ENCODE peak calls at places on chromosomes 2 and 18, in four cellular contexts. D is cardiac fibroblast, W is fibroblast of lung, Q is neural progenitor cell. H is an unnamed sample.

GRCh38 chr2:180063494-180063893 is 56.4 kb upstream of the CWC22 start:
- DNase-seq in D (no peak), W (no peak), Q (no peak), H (no peak)

GRCh38 chr2:170711774-170712652 is 3.1 kb upstream of the SP5 start:
- DNase-seq in D (no peak), W (no peak), Q (peak), H (peak)

GRCh38 chr2:200483729-200484198 is 26.1 kb downstream of the KCTD18 start:
- DNase-seq in D (peak), W (peak), Q (peak), H (peak)

GRCh38 chr2:53104263-53104662 is 663.3 kb upstream of the CHAC2 start:
- DNase-seq in D (peak), W (peak), Q (peak), H (no peak)

GRCh38 chr2:233353769-233354499 is at the start of gene DGKD:
- DNase-seq in D (peak), W (peak), Q (peak), H (peak)

GRCh38 chr2:83665894-83666293 is 793.2 kb downstream of the SUCLG1 start:
- DNase-seq in D (peak), W (peak), Q (no peak), H (no peak)

GRCh38 chr18:78728301-78729098 is 251.1 kb upstream of the SALL3 start:
- DNase-seq in D (no peak), W (no peak), Q (no peak), H (peak)

GRCh38 chr18:62784966-62785413 is 69.6 kb downstream of the PHLPP1 start:
- DNase-seq in D (peak), W (peak), Q (peak), H (no peak)

GRCh38 chr2:211347328-211347727 is 790.9 kb downstream of the CPS1 start:
- DNase-seq in D (no peak), W (no peak), Q (no peak), H (peak)

GRCh38 chr2:24076849-24077534 is 866 bp upstream of the SF3B6 start:
- DNase-seq in D (peak), W (no peak), Q (peak), H (no peak)

GRCh38 chr2:107775791-107776190 is 50.9 kb upstream of the RGPD4 start:
- DNase-seq in D (no peak), W (no peak), Q (no peak), H (no peak)

GRCh38 chr2:100938031-100939026 is 63.8 kb upstream of the RPL31 start:
- DNase-seq in D (no peak), W (no peak), Q (no peak), H (peak)

GRCh38 chr2:172326211-172326509 is 101.2 kb upstream of the ITGA6 start:
- DNase-seq in D (no peak), W (no peak), Q (no peak), H (no peak)

GRCh38 chr2:9360701-9361100 is 62.6 kb downstream of the ITGB1BP1 start:
- DNase-seq in D (no peak), W (no peak), Q (no peak), H (no peak)

GRCh38 chr2:53724511-53724910 is 43.1 kb upstream of the CHAC2 start:
- DNase-seq in D (peak), W (peak), Q (no peak), H (no peak)

GRCh38 chr2:96262306-96262705 is 3.5 kb downstream of the TMEM127 start:
- DNase-seq in D (no peak), W (no peak), Q (no peak), H (no peak)

GRCh38 chr2:85734015-85734414 is 19.8 kb upstream of the ATOH8 start:
- DNase-seq in D (no peak), W (no peak), Q (no peak), H (no peak)

GRCh38 chr2:197011777-197012641 is 85.5 kb upstream of the PGAP1 start:
- DNase-seq in D (peak), W (peak), Q (peak), H (no peak)

GRCh38 chr2:26274058-26274613 is 29.4 kb downstream of the HADHB start:
- DNase-seq in D (peak), W (peak), Q (no peak), H (no peak)

GRCh38 chr2:172207916-172208315 is 105.2 kb upstream of the DLX2 start:
- DNase-seq in D (no peak), W (peak), Q (no peak), H (no peak)

GRCh38 chr2:136141510-136142154 is 23.7 kb upstream of the CXCR4 start:
- DNase-seq in D (no peak), W (no peak), Q (peak), H (no peak)

GRCh38 chr2:69667805-69668382 is 24.4 kb upstream of the AAK1 start:
- DNase-seq in D (no peak), W (no peak), Q (no peak), H (peak)

GRCh38 chr2:27627963-27628766 is 647 bp downstream of the CCDC121 start:
- DNase-seq in D (peak), W (peak), Q (peak), H (peak)

GRCh38 chr2:3491306-3491705 is 28.0 kb downstream of the ADI1 start:
- DNase-seq in D (no peak), W (no peak), Q (no peak), H (peak)

GRCh38 chr2:178109813-178110212 is 2.4 kb upstream of the RBM45 start:
- DNase-seq in D (peak), W (peak), Q (peak), H (no peak)

GRCh38 chr18:48852292-48852691 is 98.5 kb downstream of the SMAD7 start:
- DNase-seq in D (no peak), W (no peak), Q (no peak), H (no peak)

GRCh38 chr2:30636311-30636710 is 170.9 kb downstream of the CAPN13 start:
- DNase-seq in D (no peak), W (no peak), Q (no peak), H (no peak)

GRCh38 chr2:182266909-182267308 is 159.9 kb downstream of the PDE1A start:
- DNase-seq in D (no peak), W (no peak), Q (no peak), H (no peak)

GRCh38 chr2:25159947-25160346 is 8.4 kb downstream of the POMC start:
- DNase-seq in D (peak), W (no peak), Q (peak), H (peak)

GRCh38 chr18:70490008-70490933 is 201.4 kb downstream of the SOCS6 start:
- DNase-seq in D (peak), W (peak), Q (peak), H (peak)

GRCh38 chr2:233803292-233803911 is 25.3 kb downstream of the MROH2A start:
- DNase-seq in D (no peak), W (no peak), Q (no peak), H (no peak)

GRCh38 chr2:72813841-72814240 is 12.0 kb downstream of the EXOC6B start:
- DNase-seq in D (peak), W (peak), Q (no peak), H (no peak)

DNA sequence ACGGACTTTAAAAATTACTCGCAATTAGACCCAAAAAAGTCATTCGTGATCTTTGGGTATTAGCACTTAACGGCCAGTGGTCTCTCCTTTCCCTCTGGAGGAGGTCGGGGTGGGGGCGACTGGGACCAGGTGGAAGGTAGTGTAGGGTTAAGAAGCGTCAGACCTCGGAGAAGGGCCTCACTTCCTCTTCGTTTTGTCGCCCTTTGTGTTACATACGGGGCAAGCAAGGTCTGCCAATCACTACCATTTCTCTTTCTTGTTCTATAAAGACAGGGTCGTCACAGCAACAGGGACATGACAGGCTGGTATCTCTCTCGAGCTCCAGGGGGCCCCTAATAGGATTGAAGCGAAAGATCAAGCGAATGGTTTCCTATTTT is 136.6 kb downstream of the INSIG2 start:
- DNase-seq in D (no peak), W (no peak), Q (peak), H (peak)
- H3K4me3 ChIP-seq in D (no peak), W (no peak), Q (peak), H (peak)

DNA sequence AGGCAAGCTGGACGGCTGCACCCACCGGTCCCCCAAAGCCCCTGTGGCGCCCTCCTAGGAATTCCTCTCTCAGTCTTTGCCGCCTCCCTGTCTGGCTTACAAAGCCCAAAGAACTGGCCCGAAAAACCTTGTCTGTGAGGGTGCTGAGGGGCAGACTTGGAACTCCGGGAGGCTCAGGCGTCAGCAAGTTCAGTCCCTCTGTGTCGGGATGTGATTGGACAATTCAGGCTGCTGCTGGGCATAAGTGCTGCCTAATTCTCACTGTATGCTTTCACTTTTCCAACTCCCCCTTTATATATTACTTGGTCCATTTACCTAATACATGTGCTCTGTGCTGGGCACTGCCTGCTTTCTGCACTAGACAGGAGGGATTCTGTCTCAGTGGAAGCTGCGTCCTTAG is 20.3 kb upstream of the SH3RF3 start:
- DNase-seq in D (no peak), W (no peak), Q (no peak), H (no peak)
- TF ChIP-seq CTCF in D (no peak), W (no peak), Q (no peak), H (no peak)

DNA sequence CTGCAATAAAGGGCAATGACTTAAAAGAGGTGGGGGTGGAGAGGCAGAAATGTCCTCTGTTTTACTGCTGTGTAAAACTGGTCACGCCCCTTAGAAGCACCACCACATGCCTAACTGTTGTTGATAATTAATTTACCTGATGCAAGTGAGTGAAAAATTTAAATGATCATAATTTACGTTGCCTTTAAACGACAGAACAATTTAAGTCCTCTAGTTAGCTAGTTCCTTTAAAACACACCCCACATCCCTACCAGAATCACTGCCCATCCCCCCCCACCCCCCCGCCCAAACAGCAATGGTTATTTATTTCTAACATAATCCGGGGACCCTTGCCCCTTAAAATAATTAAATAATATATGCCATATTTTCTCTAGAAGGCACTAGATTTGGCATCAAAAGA is 657 bp upstream of the PPIG start:
- DNase-seq in D (no peak), W (no peak), Q (no peak), H (no peak)
- H3K4me3 ChIP-seq in D (no peak), W (no peak), Q (no peak), H (peak)

GRCh38 chr2:5125017-5125730 is 567.0 kb upstream of the SOX11 start:
- DNase-seq in D (no peak), W (no peak), Q (peak), H (peak)

GRCh38 chr2:5121106-5121505 is 571.1 kb upstream of the SOX11 start:
- DNase-seq in D (no peak), W (no peak), Q (peak), H (no peak)

GRCh38 chr2:5123597-5124196 is 568.5 kb upstream of the SOX11 start:
- DNase-seq in D (no peak), W (no peak), Q (no peak), H (no peak)

DNA sequence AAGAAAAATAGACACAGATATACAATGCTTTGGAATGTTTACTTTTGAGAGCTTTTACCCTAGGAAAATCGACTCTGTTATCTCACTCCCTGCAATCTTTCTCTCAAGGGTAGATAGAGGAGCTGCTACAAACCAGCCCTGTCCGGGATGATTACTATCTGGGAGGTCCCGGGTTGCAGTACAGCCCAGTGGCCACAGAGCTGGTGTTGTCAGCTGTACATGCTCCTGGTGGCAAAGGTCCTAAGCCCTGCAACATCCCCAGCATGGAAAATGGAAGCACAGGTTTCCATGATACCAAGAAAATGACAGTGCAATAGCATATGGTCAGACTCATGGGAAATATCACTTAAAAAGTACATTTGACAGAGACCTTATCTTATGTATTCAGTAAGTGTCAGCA is 570.5 kb upstream of the SOX11 start:
- DNase-seq in D (no peak), W (no peak), Q (peak), H (peak)
- TF ChIP-seq CTCF in D (no peak), W (no peak), Q (peak), H (peak)

DNA sequence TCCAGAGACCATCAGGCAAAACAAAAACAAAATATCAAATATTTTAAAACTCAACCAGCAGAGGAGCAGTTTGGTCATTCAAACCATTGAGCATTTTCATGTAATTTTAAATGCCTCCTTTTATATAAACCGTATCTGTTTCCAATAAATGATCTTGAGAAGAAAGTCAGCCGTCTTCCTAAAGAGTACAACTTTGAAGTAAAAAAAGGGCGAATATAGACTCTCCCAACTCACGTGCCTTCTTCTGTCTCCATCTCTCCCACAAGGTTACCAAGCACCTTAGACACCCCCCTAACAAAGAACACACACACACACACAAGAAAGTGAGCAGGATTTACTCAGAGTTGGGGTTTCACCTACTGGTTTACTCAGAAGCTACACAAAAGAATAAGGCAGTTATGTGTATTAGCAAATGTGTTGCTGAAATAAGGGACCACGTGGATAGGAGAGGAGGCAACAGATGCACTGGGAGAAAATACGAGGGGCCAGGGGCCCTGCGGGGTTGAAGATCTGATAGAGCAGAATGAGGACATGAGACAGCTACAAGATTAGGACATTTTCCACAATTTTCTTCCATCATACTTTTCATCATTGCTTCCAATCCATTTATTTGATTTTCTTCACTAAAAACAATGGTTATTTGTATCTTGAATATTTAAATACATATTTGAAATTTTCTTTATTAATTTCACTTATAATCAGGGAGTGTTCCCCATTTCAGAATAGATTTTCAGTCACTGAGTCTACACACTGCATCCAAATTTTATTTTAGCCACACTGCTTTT is 45.0 kb downstream of the EVA1A start:
- DNase-seq in D (no peak), W (no peak), Q (no peak), H (no peak)
- H3K4me3 ChIP-seq in D (no peak), W (no peak), Q (no peak), H (no peak)